ENCODE peak calls at places on chromosomes 3 and 15, in nine cellular contexts. A is H7, X is mammary epithelial cell, F is hepatocyte, P is spleen, L is BJ, Z is brain microvascular endothelial cell, T is psoas muscle, R is MM.1S. S is an unnamed sample.

GRCh38 chr3:139127101-139127500 is 82.4 kb upstream of the PRR23C start:
- DNase-seq in T (no peak), Z (peak; percentile 72), F (no peak), A (no peak), P (no peak), R (no peak), L (no peak), X (peak; percentile 90), S (peak; percentile 21)

GRCh38 chr3:58612825-58613224 is 35.6 kb upstream of the FAM107A start:
- DNase-seq in F (no peak), R (no peak), Z (no peak), T (no peak), X (no peak), A (no peak), L (no peak), P (no peak), S (peak; percentile 40)

GRCh38 chr15:101141926-101142527 is 109.8 kb downstream of the CHSY1 start:
- DNase-seq in A (no peak), X (no peak), Z (no peak), R (no peak), P (peak; percentile 1), L (no peak), F (no peak), T (no peak), S (no peak)

GRCh38 chr15:31615643-31616415 is 289.2 kb downstream of the KLF13 start:
- DNase-seq in L (no peak), T (no peak), X (no peak), Z (no peak), P (no peak), F (no peak), A (no peak), R (no peak), S (no peak)

GRCh38 chr3:52004158-52004787 is 8.6 kb upstream of the RPL29 start:
- DNase-seq in P (no peak), L (no peak), Z (no peak), R (no peak), F (peak; percentile 84), X (no peak), A (peak; percentile 90), T (peak; percentile 81), S (no peak)

GRCh38 chr3:141262306-141262705 is 30.7 kb downstream of the PXYLP1 start:
- DNase-seq in L (peak; percentile 13), T (no peak), F (no peak), X (peak; percentile 29), A (no peak), P (no peak), Z (peak; percentile 68), R (no peak), S (peak; percentile 28)

GRCh38 chr3:67783281-67784250 is 129.2 kb upstream of the SUCLG2 start:
- DNase-seq in T (no peak), R (no peak), X (no peak), A (no peak), Z (no peak), P (no peak), L (peak; percentile 2), F (no peak), S (no peak)

GRCh38 chr3:181976526-181976925 is 264.8 kb downstream of the SOX2 start:
- DNase-seq in T (no peak), A (no peak), Z (no peak), P (no peak), F (no peak), X (peak; percentile 2), L (no peak), R (no peak), S (no peak)

GRCh38 chr3:189632238-189632637 is 1.0 kb downstream of the TP63 start:
- DNase-seq in X (no peak), P (no peak), T (no peak), F (no peak), A (no peak), Z (no peak), R (no peak), L (no peak), S (no peak)

GRCh38 chr3:189631373-189631408 is at the start of gene TP63:
- DNase-seq in T (no peak), L (no peak), X (no peak), P (no peak), R (no peak), F (no peak), A (no peak), Z (no peak), S (no peak)

GRCh38 chr3:189631409-189631808 is 220 bp downstream of the TP63 start:
- DNase-seq in P (no peak), L (no peak), R (no peak), T (no peak), F (no peak), A (no peak), X (no peak), Z (no peak), S (no peak)

GRCh38 chr3:189629803-189630455 is 1.3 kb upstream of the TP63 start:
- DNase-seq in P (no peak), A (no peak), X (no peak), R (no peak), F (no peak), T (peak; percentile 57), Z (no peak), L (no peak), S (peak; percentile 13)

DNA sequence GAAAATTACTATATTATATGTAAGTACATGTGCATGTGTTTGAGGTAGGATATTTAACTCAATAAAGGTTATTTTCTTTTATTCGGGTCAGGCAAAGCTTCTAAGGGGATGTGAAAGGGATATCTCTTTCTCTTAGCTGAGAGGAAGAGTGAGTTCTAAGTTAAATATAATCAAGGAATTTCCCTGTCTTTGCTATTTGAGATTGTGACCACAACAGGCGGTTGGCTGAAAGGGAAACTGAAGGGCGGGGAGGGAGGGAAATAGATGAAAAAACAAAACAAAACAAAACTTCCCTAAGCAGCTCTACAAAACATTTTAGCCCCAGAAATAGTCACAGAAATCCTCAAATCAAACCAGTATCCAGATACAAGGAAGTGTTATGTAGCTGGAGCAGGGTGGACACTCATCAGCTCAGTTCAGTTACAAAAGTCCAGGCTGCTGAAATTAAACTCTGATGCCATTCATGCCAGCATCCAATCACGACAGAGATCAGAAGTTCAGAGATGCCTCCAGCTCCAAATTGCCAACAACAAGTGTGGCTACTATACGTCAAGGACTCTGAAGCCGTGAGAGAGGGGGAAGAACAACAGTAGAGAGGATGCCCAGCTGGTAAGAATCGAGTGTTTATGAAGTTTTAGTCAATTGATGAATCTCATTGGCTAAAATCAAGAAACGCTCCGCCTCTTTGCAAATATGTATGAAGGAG is 369 bp upstream of the TP63 start:
- DNase-seq in A (no peak), T (no peak), R (peak; percentile 54), L (no peak), F (no peak), P (no peak), X (no peak), Z (peak; percentile 14), S (peak; percentile 51)
- H3K4me3 ChIP-seq in A (no peak overlapping the region), T (peak overlapping the region; percentile 72), R (no peak overlapping the region), L (no peak overlapping the region), F (no peak overlapping the region), P (no peak overlapping the region), X (no peak overlapping the region), Z (peak overlapping the region; percentile 42), S (peak overlapping the region; percentile 34)

DNA sequence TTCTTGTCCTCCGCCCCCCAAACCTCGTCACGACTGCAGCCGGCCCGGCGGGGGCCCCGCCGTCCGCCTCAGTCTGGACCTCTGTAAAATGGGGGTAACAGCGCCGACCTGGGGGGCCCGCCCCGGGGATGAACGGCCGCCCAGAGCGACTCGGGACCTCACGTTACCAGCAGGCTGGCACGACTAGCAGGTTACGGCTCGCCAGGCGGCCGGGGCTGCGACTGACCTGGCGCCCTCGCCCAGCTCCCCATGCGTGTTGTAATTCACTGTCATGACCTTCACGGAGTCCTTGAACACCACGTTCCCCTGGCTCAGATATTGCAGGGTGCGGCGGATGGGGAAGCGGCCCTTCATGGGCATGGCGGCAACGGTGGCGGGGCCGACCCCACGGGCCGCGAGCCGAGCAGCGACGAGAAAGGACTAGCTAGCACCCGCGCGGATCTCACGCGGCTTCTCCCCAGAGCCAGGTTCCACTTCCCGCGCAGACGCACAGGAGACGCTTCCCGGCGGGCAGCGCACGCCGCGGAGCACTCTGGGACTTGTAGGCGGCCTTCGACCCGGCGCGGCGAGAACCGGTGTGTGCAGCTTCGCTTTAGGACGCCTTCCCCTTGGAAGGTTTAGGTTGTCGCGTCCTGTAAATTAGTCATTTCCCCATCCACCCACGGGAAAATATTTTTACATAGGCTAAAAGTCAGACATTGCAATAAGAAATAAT is at the start of gene MRPS25:
- DNase-seq in R (peak; percentile 94), A (peak; percentile 96), L (peak; percentile 68), F (peak; percentile 96), P (peak; percentile 98), T (peak; percentile 96), Z (peak; percentile 93), X (peak; percentile 92), S (peak; percentile 89)
- H3K27me3 ChIP-seq in R (no peaks in the 10 kb centered on the region), A (no peaks in the 10 kb centered on the region), L (no peaks in the 10 kb centered on the region), F (no peaks in the 10 kb centered on the region), P (no peaks in the 10 kb centered on the region), T (no peaks in the 10 kb centered on the region), Z (no peaks in the 10 kb centered on the region), X (no peaks in the 10 kb centered on the region), S (no peaks in the 10 kb centered on the region)

GRCh38 chr3:47643092-47643491 is 64.4 kb upstream of the CSPG5 start:
- DNase-seq in P (no peak), Z (no peak), X (no peak), F (no peak), R (no peak), L (no peak), T (no peak), A (no peak), S (no peak)

GRCh38 chr3:47646362-47646761 is 67.7 kb upstream of the CSPG5 start:
- DNase-seq in A (no peak), T (no peak), X (no peak), Z (no peak), R (no peak), F (no peak), P (no peak), L (peak; percentile 31), S (no peak)

GRCh38 chr3:47645551-47645950 is 66.9 kb upstream of the CSPG5 start:
- DNase-seq in X (no peak), R (no peak), T (no peak), L (no peak), Z (no peak), F (no peak), P (no peak), A (no peak), S (no peak)

GRCh38 chr3:47636921-47637320 is 58.3 kb upstream of the CSPG5 start:
- DNase-seq in T (no peak), L (no peak), X (no peak), P (no peak), F (no peak), A (no peak), R (no peak), Z (no peak), S (no peak)

GRCh38 chr3:47641739-47642138 is 63.1 kb upstream of the CSPG5 start:
- DNase-seq in T (no peak), R (no peak), A (no peak), P (no peak), F (no peak), X (no peak), Z (no peak), L (no peak), S (no peak)
- H3K36me3 ChIP-seq in T (peaks cover 2% of the 10 kb centered on the region), R (no peaks in the 10 kb centered on the region), A (peaks cover 11% of the 10 kb centered on the region), P (peaks cover 28% of the 10 kb centered on the region), F (no peaks in the 10 kb centered on the region), X (peaks cover 12% of the 10 kb centered on the region), Z (peaks cover 4% of the 10 kb centered on the region), L (peaks cover 4% of the 10 kb centered on the region), S (peaks cover 9% of the 10 kb centered on the region)

GRCh38 chr3:133983576-133984560 is 45.9 kb downstream of the SLCO2A1 start:
- DNase-seq in L (no peak), R (no peak), T (no peak), Z (no peak), X (no peak), A (no peak), P (no peak), F (no peak), S (no peak)

GRCh38 chr3:133988631-133989161 is 41.0 kb downstream of the SLCO2A1 start:
- DNase-seq in L (no peak), A (peak; percentile 81), X (peak; percentile 34), Z (no peak), R (no peak), F (peak; percentile 40), P (no peak), T (no peak), S (no peak)

GRCh38 chr3:133987136-133987535 is 42.6 kb downstream of the SLCO2A1 start:
- DNase-seq in R (no peak), F (no peak), P (no peak), X (no peak), L (no peak), T (no peak), A (no peak), Z (no peak), S (no peak)

GRCh38 chr3:133987933-133988484 is 41.7 kb downstream of the SLCO2A1 start:
- DNase-seq in F (no peak), A (no peak), X (no peak), R (no peak), L (no peak), Z (no peak), P (no peak), T (no peak), S (no peak)

GRCh38 chr3:133986302-133986701 is 43.4 kb downstream of the SLCO2A1 start:
- DNase-seq in F (no peak), R (no peak), T (no peak), Z (no peak), A (no peak), P (no peak), L (no peak), X (no peak), S (no peak)
- H3K4me3 ChIP-seq in F (no peak overlapping the region), R (no peak overlapping the region), T (no peak overlapping the region), Z (no peak overlapping the region), A (no peak overlapping the region), P (no peak overlapping the region), L (no peak overlapping the region), X (no peak overlapping the region), S (no peak overlapping the region)